ENCODE peak calls at places on chromosomes 13 and 19, in ten cellular contexts. Y, S, D, B, V, W, X, I, T and K are unnamed samples.

GRCh38 chr13:75541961-75542360 is 4.3 kb upstream of the COMMD6 start:
- DNase-seq in Y (no peak), S (no peak), D (no peak), B (no peak), V (no peak), W (no peak), X (no peak), I (no peak), T (no peak), K (no peak)

GRCh38 chr19:38729653-38730469 is 14.4 kb downstream of the CAPN12 start:
- DNase-seq in Y (peak), S (peak), D (peak), B (peak), V (peak), W (peak), X (peak), I (peak), T (no peak), K (peak)

GRCh38 chr19:33469171-33470039 is 52.2 kb downstream of the PEPD start:
- DNase-seq in Y (no peak), S (no peak), D (no peak), B (peak), V (no peak), W (no peak), X (no peak), I (no peak), T (peak), K (no peak)

GRCh38 chr19:18294467-18294864 is 13.0 kb upstream of the JUND start:
- DNase-seq in Y (peak), S (peak), D (peak), B (no peak), V (peak), W (no peak), X (no peak), I (no peak), T (no peak), K (no peak)

GRCh38 chr13:43444085-43444484 is 342.7 kb downstream of the ENOX1 start:
- DNase-seq in Y (no peak), S (no peak), D (no peak), B (no peak), V (no peak), W (no peak), X (peak), I (no peak), T (no peak), K (no peak)

GRCh38 chr19:5485286-5485636 is 30.0 kb downstream of the ZNRF4 start:
- DNase-seq in Y (no peak), S (no peak), D (no peak), B (peak), V (no peak), W (no peak), X (no peak), I (no peak), T (no peak), K (no peak)

GRCh38 chr13:75226755-75227435 is 255.1 kb downstream of the TBC1D4 start:
- DNase-seq in Y (no peak), S (no peak), D (no peak), B (no peak), V (peak), W (no peak), X (peak), I (no peak), T (no peak), K (no peak)

GRCh38 chr13:39506559-39507390 is 96.2 kb downstream of the LHFPL6 start:
- DNase-seq in Y (no peak), S (no peak), D (no peak), B (no peak), V (no peak), W (no peak), X (peak), I (no peak), T (no peak), K (no peak)

GRCh38 chr13:100392709-100393630 is 195.6 kb downstream of the GGACT start:
- DNase-seq in Y (peak), S (peak), D (peak), B (no peak), V (peak), W (peak), X (peak), I (peak), T (no peak), K (no peak)

GRCh38 chr19:49924004-49924880 is 4.8 kb upstream of the ATF5 start:
- DNase-seq in Y (peak), S (no peak), D (no peak), B (peak), V (no peak), W (no peak), X (no peak), I (no peak), T (no peak), K (no peak)

GRCh38 chr19:43779820-43780219 is 953 bp downstream of the KCNN4 start:
- DNase-seq in Y (no peak), S (no peak), D (no peak), B (no peak), V (no peak), W (no peak), X (no peak), I (no peak), T (no peak), K (no peak)

GRCh38 chr19:10317045-10317856 is 1.4 kb upstream of the FDX2 start:
- DNase-seq in Y (no peak), S (no peak), D (no peak), B (no peak), V (no peak), W (no peak), X (no peak), I (no peak), T (no peak), K (no peak)

GRCh38 chr19:15469513-15470297 is 5.4 kb upstream of the RASAL3 start:
- DNase-seq in Y (peak), S (no peak), D (no peak), B (no peak), V (no peak), W (no peak), X (no peak), I (no peak), T (no peak), K (no peak)

GRCh38 chr19:39676004-39676403 is 20.3 kb downstream of the LGALS16 start:
- DNase-seq in Y (no peak), S (no peak), D (no peak), B (no peak), V (no peak), W (no peak), X (no peak), I (no peak), T (no peak), K (no peak)

GRCh38 chr13:40613954-40614353 is 52.5 kb downstream of the FOXO1 start:
- DNase-seq in Y (no peak), S (peak), D (no peak), B (peak), V (peak), W (no peak), X (no peak), I (no peak), T (no peak), K (no peak)

GRCh38 chr13:103788061-103788652 is 721.9 kb upstream of the SLC10A2 start:
- DNase-seq in Y (no peak), S (no peak), D (no peak), B (no peak), V (no peak), W (no peak), X (no peak), I (no peak), T (no peak), K (no peak)

GRCh38 chr13:76709851-76710250 is 176.4 kb downstream of the KCTD12 start:
- DNase-seq in Y (no peak), S (no peak), D (no peak), B (no peak), V (no peak), W (no peak), X (peak), I (no peak), T (no peak), K (no peak)

DNA sequence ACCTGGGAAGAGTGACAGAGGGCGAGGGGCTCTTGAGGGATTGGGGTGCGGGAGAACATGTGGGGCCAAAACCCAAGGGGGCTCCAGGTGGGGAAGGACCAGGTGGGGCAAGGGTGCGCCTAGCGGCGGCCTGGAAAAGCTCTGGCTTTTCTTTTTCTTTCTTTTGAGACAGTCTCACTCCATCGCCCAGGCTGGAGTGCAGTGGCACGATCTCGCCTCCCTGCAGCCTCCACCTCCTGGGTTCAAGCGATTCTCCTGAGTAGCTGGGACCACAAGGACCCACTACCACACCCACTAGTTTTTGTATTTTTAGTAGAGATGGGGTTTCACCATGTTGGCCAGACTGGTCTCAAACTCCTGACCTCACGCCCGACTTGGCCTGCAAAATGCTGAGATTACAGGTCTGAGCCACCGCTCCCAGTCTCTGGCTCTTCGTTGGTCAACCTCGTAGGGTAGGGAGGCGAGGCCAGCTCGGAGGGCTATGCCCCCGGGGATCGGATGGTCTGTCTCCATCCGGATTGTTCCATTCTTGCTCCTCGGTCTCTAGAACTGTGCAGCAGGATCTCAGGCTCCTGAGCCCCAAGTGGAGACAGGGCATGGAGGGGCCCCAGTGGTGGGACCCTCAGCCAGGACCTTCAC is 3.7 kb downstream of the GADD45B start:
- DNase-seq in Y (no peak), S (no peak), D (no peak), B (no peak), V (no peak), W (no peak), X (no peak), I (no peak), T (no peak), K (no peak)
- TF ChIP-seq POLR2A in Y (no peak), S (no peak), D (no peak), B (no peak), V (no peak), W (no peak), X (peak), I (no peak), T (no peak), K (no peak)

DNA sequence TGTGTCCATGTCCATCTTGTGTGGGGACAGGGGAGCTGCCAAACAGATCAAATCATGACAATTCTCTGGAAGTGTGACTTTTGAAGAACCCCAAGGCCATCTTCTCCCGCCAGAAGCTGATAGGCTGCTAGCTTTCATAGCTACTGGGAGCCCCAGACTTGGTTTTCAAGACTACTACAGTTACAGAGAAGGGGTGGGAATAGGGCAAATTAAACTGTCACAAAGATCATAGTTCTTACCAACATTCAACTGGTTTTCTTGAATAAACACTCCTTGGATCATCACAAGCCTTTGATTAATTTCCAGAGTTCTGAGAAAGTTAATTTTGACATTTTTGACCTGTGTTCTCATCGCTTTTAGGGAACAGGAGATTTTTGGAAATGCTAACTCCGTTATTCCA is 67.8 kb upstream of the FARP1 start:
- DNase-seq in Y (no peak), S (no peak), D (no peak), B (no peak), V (no peak), W (no peak), X (no peak), I (no peak), T (no peak), K (no peak)
- TF ChIP-seq POLR2A in Y (no peak), S (no peak), D (no peak), B (no peak), V (no peak), W (no peak), X (no peak), I (no peak), T (no peak), K (no peak)

GRCh38 chr13:23375007-23375971 is 58.2 kb downstream of the SACS start:
- DNase-seq in Y (peak), S (peak), D (peak), B (peak), V (peak), W (peak), X (peak), I (peak), T (peak), K (peak)
- TF ChIP-seq POLR2A in Y (no peak), S (peak), D (peak), B (peak), V (peak), W (peak), X (peak), I (peak), T (no peak), K (peak)

GRCh38 chr19:55486971-55487883 is 1.0 kb upstream of the SSC5D start:
- DNase-seq in Y (peak), S (no peak), D (no peak), B (no peak), V (peak), W (peak), X (peak), I (peak), T (no peak), K (no peak)
- TF ChIP-seq POLR2A in Y (no peak), S (no peak), D (no peak), B (no peak), V (peak), W (peak), X (peak), I (no peak), T (no peak), K (no peak)

DNA sequence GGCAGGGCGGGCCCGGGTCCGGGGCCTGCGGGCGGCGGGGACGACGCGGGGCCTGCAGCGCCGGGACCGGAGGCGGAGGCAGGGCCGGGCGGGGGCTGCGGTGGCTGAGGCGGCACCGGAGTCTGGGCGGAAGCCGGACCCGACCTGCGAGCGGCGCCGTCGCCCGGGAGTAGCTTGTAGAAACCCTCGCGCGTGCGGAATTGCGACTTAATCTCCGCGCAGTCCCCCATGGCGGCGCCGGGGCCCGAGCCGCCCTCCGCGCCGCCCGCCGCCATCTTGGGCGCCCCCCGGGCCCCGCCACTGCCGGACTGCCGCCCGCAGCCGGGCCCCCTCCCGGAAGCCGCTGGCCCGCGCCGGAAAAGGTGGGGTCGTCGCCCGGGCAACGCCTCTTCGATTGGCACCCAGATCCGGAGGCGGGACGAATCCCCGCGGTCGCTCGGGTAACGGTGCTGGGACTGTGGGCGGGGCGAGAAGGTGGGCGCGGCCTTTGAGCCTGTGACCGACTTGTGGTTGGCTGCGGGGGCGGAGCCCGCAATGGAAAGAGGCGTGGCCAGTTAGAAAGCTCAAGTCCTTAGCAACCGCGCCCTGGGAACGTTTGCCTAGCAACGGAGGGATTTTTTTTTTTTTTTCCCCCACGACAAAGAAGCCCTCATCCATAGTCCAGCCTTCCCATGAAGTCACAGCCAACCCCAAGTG is at the start of gene DMWD:
- DNase-seq in Y (peak), S (peak), D (peak), B (peak), V (peak), W (peak), X (peak), I (peak), T (peak), K (peak)
- TF ChIP-seq POLR2A in Y (no peak), S (peak), D (no peak), B (peak), V (peak), W (peak), X (peak), I (peak), T (no peak), K (peak)